ENCODE peak calls at places on chromosome 4, in seven cellular contexts. One of them, this sample, is unnamed.

GRCh38 chr4:22635692-22636091 is 57.0 kb upstream of the GBA3 start:
- DNase-seq in ovary: no peak
- DNase-seq in tibial nerve: no peak
- DNase-seq in sigmoid colon: no peak
- DNase-seq in erythroblast: no peak
- DNase-seq in right lobe of liver: peak
- DNase-seq in esophagus muscularis mucosa: no peak
- DNase-seq in this sample: no peak

GRCh38 chr4:181308476-181309170 is 934.6 kb upstream of the TENM3 start:
- DNase-seq in ovary: no peak
- DNase-seq in tibial nerve: no peak
- DNase-seq in sigmoid colon: no peak
- DNase-seq in erythroblast: no peak
- DNase-seq in right lobe of liver: no peak
- DNase-seq in esophagus muscularis mucosa: no peak
- DNase-seq in this sample: no peak

GRCh38 chr4:184825394-184826314 is at the start of gene ACSL1:
- DNase-seq in ovary: peak
- DNase-seq in tibial nerve: peak
- DNase-seq in sigmoid colon: peak
- DNase-seq in erythroblast: peak
- DNase-seq in right lobe of liver: peak
- DNase-seq in esophagus muscularis mucosa: no peak
- DNase-seq in this sample: peak

GRCh38 chr4:6674500-6675149 is 19.1 kb upstream of the S100P start:
- DNase-seq in ovary: no peak
- DNase-seq in tibial nerve: no peak
- DNase-seq in sigmoid colon: no peak
- DNase-seq in erythroblast: peak
- DNase-seq in right lobe of liver: no peak
- DNase-seq in esophagus muscularis mucosa: no peak
- DNase-seq in this sample: no peak

GRCh38 chr4:77538574-77539157 is 67.0 kb upstream of the CXCL13 start:
- DNase-seq in ovary: no peak
- DNase-seq in tibial nerve: no peak
- DNase-seq in sigmoid colon: no peak
- DNase-seq in erythroblast: no peak
- DNase-seq in right lobe of liver: peak
- DNase-seq in esophagus muscularis mucosa: no peak
- DNase-seq in this sample: no peak

GRCh38 chr4:56084849-56085248 is 136.1 kb downstream of the CEP135 start:
- DNase-seq in ovary: no peak
- DNase-seq in tibial nerve: no peak
- DNase-seq in sigmoid colon: no peak
- DNase-seq in erythroblast: no peak
- DNase-seq in right lobe of liver: no peak
- DNase-seq in esophagus muscularis mucosa: no peak
- DNase-seq in this sample: no peak

GRCh38 chr4:28350485-28350884 is 1489.8 kb downstream of the STIM2 start:
- DNase-seq in ovary: no peak
- DNase-seq in tibial nerve: no peak
- DNase-seq in sigmoid colon: no peak
- DNase-seq in erythroblast: no peak
- DNase-seq in right lobe of liver: no peak
- DNase-seq in esophagus muscularis mucosa: no peak
- DNase-seq in this sample: no peak

GRCh38 chr4:182578402-182578801 is 335.2 kb downstream of the TENM3 start:
- DNase-seq in ovary: no peak
- DNase-seq in tibial nerve: no peak
- DNase-seq in sigmoid colon: no peak
- DNase-seq in erythroblast: no peak
- DNase-seq in right lobe of liver: no peak
- DNase-seq in esophagus muscularis mucosa: no peak
- DNase-seq in this sample: no peak

GRCh38 chr4:80454561-80454960 is 119.0 kb downstream of the CFAP299 start:
- DNase-seq in ovary: no peak
- DNase-seq in tibial nerve: no peak
- DNase-seq in sigmoid colon: no peak
- DNase-seq in erythroblast: no peak
- DNase-seq in right lobe of liver: no peak
- DNase-seq in esophagus muscularis mucosa: no peak
- DNase-seq in this sample: no peak

GRCh38 chr4:77310931-77311330 is 153.9 kb downstream of the CCNG2 start:
- DNase-seq in ovary: no peak
- DNase-seq in tibial nerve: no peak
- DNase-seq in sigmoid colon: no peak
- DNase-seq in erythroblast: no peak
- DNase-seq in right lobe of liver: no peak
- DNase-seq in esophagus muscularis mucosa: no peak
- DNase-seq in this sample: no peak

GRCh38 chr4:76740866-76741662 is 156.9 kb downstream of the SOWAHB start:
- DNase-seq in ovary: no peak
- DNase-seq in tibial nerve: no peak
- DNase-seq in sigmoid colon: no peak
- DNase-seq in erythroblast: no peak
- DNase-seq in right lobe of liver: no peak
- DNase-seq in esophagus muscularis mucosa: no peak
- DNase-seq in this sample: no peak

GRCh38 chr4:138263438-138263837 is 21.3 kb upstream of the SLC7A11 start:
- DNase-seq in ovary: no peak
- DNase-seq in tibial nerve: no peak
- DNase-seq in sigmoid colon: no peak
- DNase-seq in erythroblast: peak
- DNase-seq in right lobe of liver: no peak
- DNase-seq in esophagus muscularis mucosa: no peak
- DNase-seq in this sample: no peak

GRCh38 chr4:153520227-153520626 is 54.1 kb downstream of the TMEM131L start:
- DNase-seq in ovary: no peak
- DNase-seq in tibial nerve: no peak
- DNase-seq in sigmoid colon: no peak
- DNase-seq in erythroblast: no peak
- DNase-seq in right lobe of liver: no peak
- DNase-seq in esophagus muscularis mucosa: no peak
- DNase-seq in this sample: no peak

GRCh38 chr4:153519677-153520076 is 53.5 kb downstream of the TMEM131L start:
- DNase-seq in ovary: no peak
- DNase-seq in tibial nerve: no peak
- DNase-seq in sigmoid colon: no peak
- DNase-seq in erythroblast: no peak
- DNase-seq in right lobe of liver: no peak
- DNase-seq in esophagus muscularis mucosa: no peak
- DNase-seq in this sample: no peak

GRCh38 chr4:153517159-153517558 is 51.0 kb downstream of the TMEM131L start:
- DNase-seq in ovary: no peak
- DNase-seq in tibial nerve: no peak
- DNase-seq in sigmoid colon: no peak
- DNase-seq in erythroblast: no peak
- DNase-seq in right lobe of liver: no peak
- DNase-seq in esophagus muscularis mucosa: no peak
- DNase-seq in this sample: no peak

GRCh38 chr4:153518001-153518400 is 51.8 kb downstream of the TMEM131L start:
- DNase-seq in ovary: peak
- DNase-seq in tibial nerve: no peak
- DNase-seq in sigmoid colon: no peak
- DNase-seq in erythroblast: no peak
- DNase-seq in right lobe of liver: peak
- DNase-seq in esophagus muscularis mucosa: no peak
- DNase-seq in this sample: peak

DNA sequence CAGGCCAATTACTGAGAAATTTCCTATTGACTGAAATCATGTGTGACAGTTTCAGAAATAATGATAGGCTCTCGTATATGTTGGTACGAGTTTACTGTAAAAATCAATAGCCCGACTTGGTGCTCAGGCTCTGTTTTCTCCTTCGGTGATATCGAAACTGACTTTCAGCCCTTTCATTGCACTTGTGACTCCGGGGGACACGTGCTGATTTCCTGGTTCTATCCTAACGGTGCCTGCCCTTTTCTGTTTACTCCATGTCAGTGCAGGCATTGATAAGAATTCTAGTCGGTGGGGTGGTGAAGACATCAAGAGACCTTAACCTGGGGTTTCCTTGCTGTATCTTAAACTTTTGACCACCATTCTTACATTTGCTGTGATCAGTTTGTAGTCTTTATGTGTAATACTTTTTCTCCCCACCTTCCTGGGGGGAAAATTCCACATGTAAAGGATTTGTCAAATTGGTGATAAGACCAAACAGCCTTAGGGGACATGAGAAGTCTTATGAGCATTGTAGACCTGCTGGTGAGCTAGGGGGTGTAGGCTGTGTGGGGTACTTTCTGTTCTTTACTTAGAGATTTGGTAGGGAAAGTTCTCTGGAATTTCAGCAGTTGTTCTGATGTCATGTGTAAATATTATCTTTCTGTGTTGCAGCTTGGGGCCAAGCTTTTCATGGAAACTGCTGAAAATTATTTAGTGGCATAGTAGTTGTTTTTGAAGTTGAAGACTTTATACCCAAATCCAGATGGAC is 52.7 kb downstream of the TMEM131L start:
- DNase-seq in ovary: no peak
- DNase-seq in tibial nerve: no peak
- DNase-seq in sigmoid colon: no peak
- DNase-seq in erythroblast: peak
- DNase-seq in right lobe of liver: peak
- DNase-seq in esophagus muscularis mucosa: no peak
- DNase-seq in this sample: no peak
- TF ChIP-seq POLR2A in ovary: no peak
- TF ChIP-seq POLR2A in tibial nerve: no peak
- TF ChIP-seq POLR2A in sigmoid colon: no peak
- TF ChIP-seq POLR2A in erythroblast: no peak
- TF ChIP-seq POLR2A in right lobe of liver: no peak
- TF ChIP-seq POLR2A in esophagus muscularis mucosa: no peak
- TF ChIP-seq POLR2A in this sample: no peak

DNA sequence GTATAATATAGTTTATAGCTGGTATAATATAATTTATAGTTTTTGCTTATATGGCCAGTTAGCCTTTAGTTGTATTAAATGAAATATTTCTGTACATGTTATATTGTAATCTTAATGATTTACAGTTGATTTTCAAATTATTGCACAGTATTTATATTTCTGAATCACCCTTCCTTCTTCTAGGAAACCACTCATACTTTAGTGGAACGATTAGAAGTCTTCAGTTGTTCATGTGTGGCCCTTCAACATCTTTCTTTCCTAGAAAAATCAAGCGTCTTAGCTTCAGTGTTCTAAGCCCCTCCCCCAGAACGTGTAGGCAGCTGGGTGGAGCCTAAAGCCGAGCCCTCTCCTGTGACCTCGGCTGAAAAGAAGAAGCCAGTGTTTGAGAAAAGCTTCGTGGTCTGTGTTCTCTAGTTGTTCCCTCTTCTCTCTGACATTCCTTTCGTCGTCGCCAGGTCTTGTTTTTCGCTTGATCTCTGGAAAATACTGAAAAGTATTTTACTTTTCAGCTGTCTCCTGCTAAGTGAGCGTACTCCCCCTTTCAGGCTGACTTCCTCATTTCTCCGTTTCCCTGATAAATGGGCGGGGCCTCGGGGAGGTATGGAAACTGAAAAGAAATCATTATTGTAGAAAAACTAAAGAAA is at the start of gene C4orf33:
- DNase-seq in ovary: peak
- DNase-seq in tibial nerve: peak
- DNase-seq in sigmoid colon: peak
- DNase-seq in erythroblast: peak
- DNase-seq in right lobe of liver: peak
- DNase-seq in esophagus muscularis mucosa: no peak
- DNase-seq in this sample: peak
- TF ChIP-seq POLR2A in ovary: no peak
- TF ChIP-seq POLR2A in tibial nerve: no peak
- TF ChIP-seq POLR2A in sigmoid colon: no peak
- TF ChIP-seq POLR2A in erythroblast: peak
- TF ChIP-seq POLR2A in right lobe of liver: peak
- TF ChIP-seq POLR2A in esophagus muscularis mucosa: no peak
- TF ChIP-seq POLR2A in this sample: no peak

GRCh38 chr4:74632634-74633033 is 161.7 kb downstream of the BTC start:
- DNase-seq in ovary: no peak
- DNase-seq in tibial nerve: no peak
- DNase-seq in sigmoid colon: no peak
- DNase-seq in erythroblast: peak
- DNase-seq in right lobe of liver: no peak
- DNase-seq in esophagus muscularis mucosa: no peak
- DNase-seq in this sample: peak

GRCh38 chr4:74631988-74632387 is 162.3 kb downstream of the BTC start:
- DNase-seq in ovary: no peak
- DNase-seq in tibial nerve: no peak
- DNase-seq in sigmoid colon: no peak
- DNase-seq in erythroblast: no peak
- DNase-seq in right lobe of liver: no peak
- DNase-seq in esophagus muscularis mucosa: no peak
- DNase-seq in this sample: no peak

GRCh38 chr4:74628808-74629616 is 165.3 kb downstream of the BTC start:
- DNase-seq in ovary: no peak
- DNase-seq in tibial nerve: no peak
- DNase-seq in sigmoid colon: no peak
- DNase-seq in erythroblast: no peak
- DNase-seq in right lobe of liver: no peak
- DNase-seq in esophagus muscularis mucosa: no peak
- DNase-seq in this sample: no peak

GRCh38 chr4:74631338-74631737 is 163.0 kb downstream of the BTC start:
- DNase-seq in ovary: no peak
- DNase-seq in tibial nerve: no peak
- DNase-seq in sigmoid colon: no peak
- DNase-seq in erythroblast: no peak
- DNase-seq in right lobe of liver: no peak
- DNase-seq in esophagus muscularis mucosa: no peak
- DNase-seq in this sample: no peak

GRCh38 chr4:74630551-74630950 is 163.8 kb downstream of the BTC start:
- DNase-seq in ovary: no peak
- DNase-seq in tibial nerve: no peak
- DNase-seq in sigmoid colon: no peak
- DNase-seq in erythroblast: no peak
- DNase-seq in right lobe of liver: no peak
- DNase-seq in esophagus muscularis mucosa: no peak
- DNase-seq in this sample: no peak
- TF ChIP-seq POLR2A in ovary: no peak
- TF ChIP-seq POLR2A in tibial nerve: no peak
- TF ChIP-seq POLR2A in sigmoid colon: no peak
- TF ChIP-seq POLR2A in erythroblast: no peak
- TF ChIP-seq POLR2A in right lobe of liver: no peak
- TF ChIP-seq POLR2A in esophagus muscularis mucosa: no peak
- TF ChIP-seq POLR2A in this sample: no peak

DNA sequence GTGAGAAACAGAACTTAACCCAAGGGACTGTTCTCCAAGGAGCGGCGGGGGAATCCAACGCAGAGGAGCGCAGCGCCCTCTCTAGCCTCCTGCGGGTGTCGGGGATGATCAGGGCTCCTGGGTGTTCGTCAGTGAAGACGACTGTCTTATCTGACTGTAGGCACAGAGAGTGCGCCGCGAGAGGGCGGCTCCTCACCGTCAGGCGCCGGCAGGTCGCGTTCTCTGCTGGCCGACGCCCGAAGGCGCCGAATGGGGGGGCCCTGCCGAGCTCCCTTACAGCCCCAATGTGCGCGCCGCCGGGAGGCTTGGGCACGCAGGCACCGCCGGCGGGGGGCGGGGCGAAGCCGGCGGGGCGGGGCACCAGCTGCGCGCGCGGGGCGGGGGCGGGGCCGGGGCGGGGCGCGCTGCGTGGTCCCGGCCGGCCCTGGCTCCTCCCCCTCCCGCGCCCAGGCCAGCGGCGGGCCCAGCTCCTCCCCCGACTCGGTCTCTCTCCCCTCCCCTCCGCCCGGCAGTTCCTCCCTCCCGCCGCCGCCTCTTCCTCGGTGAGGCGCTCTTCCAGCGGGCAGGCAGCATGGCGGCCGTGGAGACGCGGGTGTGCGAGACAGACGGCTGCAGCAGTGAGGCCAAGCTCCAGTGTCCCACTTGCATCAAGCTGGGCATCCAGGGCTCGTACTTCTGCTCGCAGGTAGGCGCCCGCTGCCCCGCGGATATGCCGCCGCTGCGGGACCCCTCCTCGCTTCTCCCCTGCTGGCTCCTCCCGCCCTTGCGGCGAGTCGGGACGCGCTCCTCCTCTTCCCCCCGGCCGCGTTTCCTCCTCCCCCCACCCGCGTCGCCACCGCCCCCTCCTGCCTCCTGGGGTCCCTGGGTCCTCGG is at the start of gene METAP1:
- DNase-seq in ovary: peak
- DNase-seq in tibial nerve: peak
- DNase-seq in sigmoid colon: peak
- DNase-seq in erythroblast: peak
- DNase-seq in right lobe of liver: peak
- DNase-seq in esophagus muscularis mucosa: peak
- DNase-seq in this sample: peak
- TF ChIP-seq POLR2A in ovary: peak
- TF ChIP-seq POLR2A in tibial nerve: peak
- TF ChIP-seq POLR2A in sigmoid colon: peak
- TF ChIP-seq POLR2A in erythroblast: peak
- TF ChIP-seq POLR2A in right lobe of liver: peak
- TF ChIP-seq POLR2A in esophagus muscularis mucosa: no peak
- TF ChIP-seq POLR2A in this sample: peak